ENCODE peak calls at places on chromosomes 2 and 18, in ten cellular contexts. One of them, this sample, is unnamed.

GRCh38 chr2:29478641-29479040 is 363.4 kb downstream of the CLIP4 start:
- DNase-seq in cardiac muscle cell: no peak
- DNase-seq in non-pigmented ciliary epithelial cell: no peak
- DNase-seq in M059J: no peak
- DNase-seq in stimulated activated CD4-positive, alpha-beta T cell treated with anti-CD3 and anti-CD28 coated beads, Interleukin-1b, Interleukin-23, amount 100 ng/mL, for 24 hours: no peak
- DNase-seq in transverse colon: no peak
- DNase-seq in HCEC 1CT: no peak
- DNase-seq in A549: no peak
- DNase-seq in DMS 273 treated with DMSO at 0.1 percent for 48 hours: no peak
- DNase-seq in H9: no peak
- DNase-seq in this sample: no peak

GRCh38 chr2:189613650-189614420 is 33.2 kb upstream of the SLC40A1 start:
- DNase-seq in cardiac muscle cell: peak
- DNase-seq in non-pigmented ciliary epithelial cell: no peak
- DNase-seq in M059J: peak
- DNase-seq in stimulated activated CD4-positive, alpha-beta T cell treated with anti-CD3 and anti-CD28 coated beads, Interleukin-1b, Interleukin-23, amount 100 ng/mL, for 24 hours: no peak
- DNase-seq in transverse colon: no peak
- DNase-seq in HCEC 1CT: peak
- DNase-seq in A549: peak
- DNase-seq in DMS 273 treated with DMSO at 0.1 percent for 48 hours: no peak
- DNase-seq in H9: no peak
- DNase-seq in this sample: no peak

GRCh38 chr18:69659142-69659651 is 258.5 kb downstream of the DOK6 start:
- DNase-seq in cardiac muscle cell: no peak
- DNase-seq in non-pigmented ciliary epithelial cell: no peak
- DNase-seq in M059J: no peak
- DNase-seq in stimulated activated CD4-positive, alpha-beta T cell treated with anti-CD3 and anti-CD28 coated beads, Interleukin-1b, Interleukin-23, amount 100 ng/mL, for 24 hours: no peak
- DNase-seq in transverse colon: no peak
- DNase-seq in HCEC 1CT: no peak
- DNase-seq in A549: no peak
- DNase-seq in DMS 273 treated with DMSO at 0.1 percent for 48 hours: no peak
- DNase-seq in H9: no peak
- DNase-seq in this sample: no peak

GRCh38 chr18:3044931-3045698 is 32.2 kb upstream of the LPIN2 start:
- DNase-seq in cardiac muscle cell: peak
- DNase-seq in non-pigmented ciliary epithelial cell: no peak
- DNase-seq in M059J: no peak
- DNase-seq in stimulated activated CD4-positive, alpha-beta T cell treated with anti-CD3 and anti-CD28 coated beads, Interleukin-1b, Interleukin-23, amount 100 ng/mL, for 24 hours: no peak
- DNase-seq in transverse colon: peak
- DNase-seq in HCEC 1CT: no peak
- DNase-seq in A549: peak
- DNase-seq in DMS 273 treated with DMSO at 0.1 percent for 48 hours: peak
- DNase-seq in H9: no peak
- DNase-seq in this sample: no peak

GRCh38 chr2:39121523-39122063 is 742 bp upstream of the SOS1 start:
- DNase-seq in cardiac muscle cell: peak
- DNase-seq in non-pigmented ciliary epithelial cell: no peak
- DNase-seq in M059J: peak
- DNase-seq in stimulated activated CD4-positive, alpha-beta T cell treated with anti-CD3 and anti-CD28 coated beads, Interleukin-1b, Interleukin-23, amount 100 ng/mL, for 24 hours: no peak
- DNase-seq in transverse colon: no peak
- DNase-seq in HCEC 1CT: no peak
- DNase-seq in A549: no peak
- DNase-seq in DMS 273 treated with DMSO at 0.1 percent for 48 hours: no peak
- DNase-seq in H9: no peak
- DNase-seq in this sample: no peak

GRCh38 chr18:72820571-72820970 is 47.2 kb downstream of the NETO1 start:
- DNase-seq in cardiac muscle cell: no peak
- DNase-seq in non-pigmented ciliary epithelial cell: no peak
- DNase-seq in M059J: no peak
- DNase-seq in stimulated activated CD4-positive, alpha-beta T cell treated with anti-CD3 and anti-CD28 coated beads, Interleukin-1b, Interleukin-23, amount 100 ng/mL, for 24 hours: no peak
- DNase-seq in transverse colon: no peak
- DNase-seq in HCEC 1CT: no peak
- DNase-seq in A549: no peak
- DNase-seq in DMS 273 treated with DMSO at 0.1 percent for 48 hours: no peak
- DNase-seq in H9: no peak
- DNase-seq in this sample: no peak

GRCh38 chr2:56185582-56186046 is 1.8 kb downstream of the CCDC85A start:
- DNase-seq in cardiac muscle cell: peak
- DNase-seq in non-pigmented ciliary epithelial cell: no peak
- DNase-seq in M059J: peak
- DNase-seq in stimulated activated CD4-positive, alpha-beta T cell treated with anti-CD3 and anti-CD28 coated beads, Interleukin-1b, Interleukin-23, amount 100 ng/mL, for 24 hours: no peak
- DNase-seq in transverse colon: no peak
- DNase-seq in HCEC 1CT: peak
- DNase-seq in A549: peak
- DNase-seq in DMS 273 treated with DMSO at 0.1 percent for 48 hours: no peak
- DNase-seq in H9: peak
- DNase-seq in this sample: no peak

GRCh38 chr18:31591628-31592027 is at the start of gene TTR:
- DNase-seq in cardiac muscle cell: no peak
- DNase-seq in non-pigmented ciliary epithelial cell: no peak
- DNase-seq in M059J: no peak
- DNase-seq in stimulated activated CD4-positive, alpha-beta T cell treated with anti-CD3 and anti-CD28 coated beads, Interleukin-1b, Interleukin-23, amount 100 ng/mL, for 24 hours: no peak
- DNase-seq in transverse colon: no peak
- DNase-seq in HCEC 1CT: no peak
- DNase-seq in A549: no peak
- DNase-seq in DMS 273 treated with DMSO at 0.1 percent for 48 hours: no peak
- DNase-seq in H9: no peak
- DNase-seq in this sample: no peak

GRCh38 chr2:159292157-159292556 is 5.7 kb upstream of the WDSUB1 start:
- DNase-seq in cardiac muscle cell: no peak
- DNase-seq in non-pigmented ciliary epithelial cell: no peak
- DNase-seq in M059J: no peak
- DNase-seq in stimulated activated CD4-positive, alpha-beta T cell treated with anti-CD3 and anti-CD28 coated beads, Interleukin-1b, Interleukin-23, amount 100 ng/mL, for 24 hours: no peak
- DNase-seq in transverse colon: no peak
- DNase-seq in HCEC 1CT: no peak
- DNase-seq in A549: no peak
- DNase-seq in DMS 273 treated with DMSO at 0.1 percent for 48 hours: no peak
- DNase-seq in H9: peak
- DNase-seq in this sample: no peak

This sample was measured in skeletal muscle cell.